ENCODE peak calls at places on chromosome 20, in four cellular contexts. G, O, K and I are unnamed samples.

GRCh38 chr20:52775786-52776185 is 196.4 kb upstream of the TSHZ2 start:
- DNase-seq in O (no peak), K (no peak), G (no peak), I (no peak)

GRCh38 chr20:43565758-43566104 is 6.9 kb downstream of the SGK2 start:
- DNase-seq in O (no peak), G (no peak), K (no peak), I (no peak)

GRCh38 chr20:5654557-5654956 is 95.6 kb upstream of the SHLD1 start:
- DNase-seq in K (peak), O (peak), G (peak), I (peak)

GRCh38 chr20:38117635-38118034 is 47.4 kb downstream of the TGM2 start:
- DNase-seq in K (peak), O (peak), G (peak), I (peak)

GRCh38 chr20:38120625-38120988 is 44.5 kb downstream of the TGM2 start:
- DNase-seq in G (no peak), K (no peak), O (no peak), I (no peak)

GRCh38 chr20:2814587-2815051 is at the start of gene C20orf141:
- DNase-seq in O (peak), G (peak), K (peak), I (peak)

GRCh38 chr20:3164763-3165410 is 5.2 kb upstream of the FASTKD5 start:
- DNase-seq in K (no peak), G (no peak), O (no peak), I (no peak)

GRCh38 chr20:50286609-50287008 is 96.0 kb downstream of the CEBPB start:
- DNase-seq in G (peak), O (peak), K (peak), I (peak)

GRCh38 chr20:45345104-45345936 is 2.9 kb downstream of the SDC4 start:
- DNase-seq in G (no peak), O (peak), K (no peak), I (no peak)

GRCh38 chr20:46520976-46521579 is 7.7 kb upstream of the ZNF334 start:
- DNase-seq in K (peak), O (peak), G (peak), I (peak)

GRCh38 chr20:56752274-56752673 is 123.2 kb downstream of the TFAP2C start:
- DNase-seq in O (no peak), K (no peak), G (no peak), I (no peak)

GRCh38 chr20:4959582-4959981 is 41.7 kb downstream of the SLC23A2 start:
- DNase-seq in O (no peak), K (peak), G (peak), I (no peak)

GRCh38 chr20:47315339-47315662 is 41.2 kb downstream of the ZMYND8 start:
- DNase-seq in O (no peak), G (no peak), K (peak), I (no peak)

GRCh38 chr20:17557675-17558006 is 12.2 kb upstream of the DSTN start:
- DNase-seq in K (peak), O (peak), G (peak), I (peak)

GRCh38 chr20:54914995-54915394 is 439.6 kb downstream of the DOK5 start:
- DNase-seq in O (no peak), K (no peak), G (no peak), I (no peak)

GRCh38 chr20:5949943-5950270 is 426 bp downstream of the TRMT6 start:
- DNase-seq in G (no peak), O (no peak), K (no peak), I (no peak)

GRCh38 chr20:53434662-53435061 is 159.0 kb downstream of the ZNF217 start:
- DNase-seq in G (no peak), K (no peak), O (no peak), I (no peak)

GRCh38 chr20:36988494-36988966 is 37.0 kb upstream of the SAMHD1 start:
- DNase-seq in O (peak), K (no peak), G (peak), I (peak)

GRCh38 chr20:42955713-42956112 is 234.0 kb downstream of the PTPRT start:
- DNase-seq in O (no peak), G (no peak), K (no peak), I (no peak)

GRCh38 chr20:40191573-40191972 is 497.5 kb downstream of the MAFB start:
- DNase-seq in G (no peak), K (no peak), O (no peak), I (no peak)

GRCh38 chr20:38723069-38723981 is 961 bp upstream of the SLC32A1 start:
- DNase-seq in K (peak), G (no peak), O (peak), I (no peak)

DNA sequence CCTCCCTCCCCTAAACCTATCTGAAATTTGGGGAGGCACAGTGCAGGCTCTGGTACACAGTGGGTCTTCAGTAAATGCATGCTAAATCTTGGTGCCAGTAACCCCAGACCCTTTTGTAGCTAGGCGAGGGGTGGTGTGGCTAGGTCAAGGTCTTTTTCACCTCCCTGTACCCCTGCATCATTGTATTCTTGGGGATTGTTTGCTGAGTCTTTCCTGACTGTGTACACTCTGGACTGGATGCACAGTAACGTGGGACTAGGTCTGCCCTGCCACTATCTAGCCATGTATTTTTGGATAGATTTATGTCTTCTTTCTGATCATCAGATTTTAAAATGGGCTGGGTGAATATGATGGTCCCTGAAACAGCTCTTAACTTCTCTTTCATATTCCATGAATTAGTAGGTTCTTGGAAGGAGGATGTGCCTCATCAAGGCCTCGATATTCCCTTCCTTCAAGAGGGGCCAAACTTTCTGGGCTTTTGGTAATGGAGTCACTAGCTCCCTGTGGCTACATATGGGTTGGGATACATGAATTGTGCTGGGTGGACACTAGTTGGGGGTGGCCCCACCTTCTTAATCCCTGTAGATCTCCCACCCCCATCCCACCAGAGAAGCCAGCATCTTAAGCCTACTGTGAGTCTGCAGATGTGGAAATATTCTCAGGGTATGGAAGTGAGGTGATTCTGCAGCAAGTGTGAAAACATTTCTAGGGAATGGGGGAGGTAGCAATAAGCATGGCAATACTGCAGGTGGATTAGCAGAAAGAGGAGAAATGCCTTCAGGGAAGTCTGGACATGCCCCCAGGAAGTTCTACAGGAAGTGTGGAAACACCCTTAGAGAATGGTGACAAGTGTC is 2.1 kb downstream of the TP53INP2 start:
- DNase-seq in O (no peak), K (no peak), G (no peak), I (no peak)
- H3K4me3 ChIP-seq in O (no peak), K (no peak), G (no peak), I (no peak)

GRCh38 chr20:15379897-15380296 is 1042.5 kb upstream of the FLRT3 start:
- DNase-seq in G (no peak), K (no peak), O (no peak), I (no peak)

GRCh38 chr20:15375836-15376235 is 1038.4 kb upstream of the FLRT3 start:
- DNase-seq in O (no peak), K (no peak), G (no peak), I (no peak)

GRCh38 chr20:15380770-15381169 is 1043.4 kb upstream of the FLRT3 start:
- DNase-seq in G (no peak), O (no peak), K (no peak), I (no peak)

GRCh38 chr20:15378151-15378550 is 1040.7 kb upstream of the FLRT3 start:
- DNase-seq in K (no peak), G (no peak), O (no peak), I (no peak)
- TF ChIP-seq CTCF in K (no peak), G (peak), O (no peak), I (peak)

DNA sequence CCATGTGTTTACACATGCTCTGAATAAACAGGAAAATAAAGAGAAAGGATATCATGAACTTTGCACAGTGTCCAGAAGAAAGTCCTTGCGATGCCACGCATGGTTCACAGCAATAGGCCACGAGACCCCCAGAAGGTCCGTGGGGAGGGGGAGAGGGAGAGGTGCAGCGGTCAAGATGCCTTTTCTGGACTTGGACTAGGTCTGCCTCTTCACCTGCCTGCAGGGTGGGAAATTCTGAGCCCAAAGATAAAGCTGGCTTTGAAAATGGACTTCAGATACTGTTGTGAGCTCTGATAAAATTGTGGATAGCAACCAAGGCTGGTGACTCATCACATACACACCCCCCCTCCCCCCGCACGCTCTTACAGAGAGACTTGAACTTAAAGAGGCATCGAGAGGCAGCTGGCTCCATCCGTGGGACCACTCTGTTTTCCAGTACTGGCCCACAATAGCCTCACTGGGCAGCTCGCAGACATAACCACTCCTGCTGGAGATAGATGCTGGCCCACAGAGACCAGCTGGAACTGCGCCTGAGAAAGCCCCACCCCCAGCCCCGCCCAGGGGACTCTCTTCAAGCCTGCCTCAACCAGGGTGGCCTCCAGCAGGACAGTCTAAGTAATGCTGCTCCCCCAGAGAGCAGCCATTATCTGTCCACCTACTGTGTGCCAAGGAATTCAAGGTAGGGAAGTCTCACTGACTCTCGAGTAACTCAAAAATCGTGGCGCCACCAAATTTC is 21.2 kb upstream of the NFATC2 start:
- DNase-seq in G (peak), K (peak), O (peak), I (peak)
- H3K4me3 ChIP-seq in G (peak), K (peak), O (peak), I (peak)

GRCh38 chr20:62141397-62142251 is 1.6 kb downstream of the PSMA7 start:
- DNase-seq in O (no peak), K (peak), G (no peak), I (peak)
- TF ChIP-seq CTCF in O (peak), K (peak), G (peak), I (peak)

GRCh38 chr20:58891076-58891685 is 38.7 kb downstream of the GNAS start:
- DNase-seq in K (peak), O (peak), G (peak), I (peak)

GRCh38 chr20:58889334-58890072 is 37.0 kb downstream of the GNAS start:
- DNase-seq in O (no peak), K (no peak), G (no peak), I (no peak)

GRCh38 chr20:58890073-58890453 is 37.5 kb downstream of the GNAS start:
- DNase-seq in O (no peak), G (no peak), K (no peak), I (no peak)

GRCh38 chr20:58891686-58892125 is 39.2 kb downstream of the GNAS start:
- DNase-seq in G (no peak), O (no peak), K (peak), I (no peak)

GRCh38 chr20:58890454-58891075 is 38.0 kb downstream of the GNAS start:
- DNase-seq in G (peak), K (peak), O (peak), I (peak)
- H3K4me3 ChIP-seq in G (peak), K (peak), O (peak), I (peak)

GRCh38 chr20:22862645-22863230 is 172.4 kb upstream of the SSTR4 start:
- DNase-seq in O (no peak), G (no peak), K (no peak), I (no peak)
- TF ChIP-seq CTCF in O (no peak), G (peak), K (peak), I (no peak)